ENCODE peak calls at places on chromosomes 1 and 21, in four cellular contexts. U, W, X and B are unnamed samples.

GRCh38 chr1:151540021-151540981 is at the start of gene TUFT1:
- DNase-seq in U (peak; percentile 98), W (peak; percentile 97), X (peak; percentile 81), B (peak; percentile 85)

GRCh38 chr1:51237313-51237700 is 1.2 kb downstream of the RNF11 start:
- DNase-seq in U (no peak), W (no peak), X (no peak), B (no peak)

GRCh38 chr1:1242461-1243080 is 4.0 kb downstream of the C1QTNF12 start:
- DNase-seq in U (no peak), W (no peak), X (no peak), B (no peak)

GRCh38 chr1:181618559-181618958 is 135.2 kb downstream of the CACNA1E start:
- DNase-seq in U (no peak), W (no peak), X (no peak), B (no peak)

GRCh38 chr21:35311985-35312384 is 262.9 kb upstream of the RUNX1 start:
- DNase-seq in U (no peak), W (no peak), X (no peak), B (no peak)

GRCh38 chr1:109664671-109665070 is 3.2 kb upstream of the GSTM2 start:
- DNase-seq in U (no peak), W (no peak), X (no peak), B (no peak)

GRCh38 chr1:27527857-27528700 is 38.1 kb upstream of the WASF2 start:
- DNase-seq in U (peak; percentile 67), W (peak; percentile 83), X (no peak), B (no peak)

GRCh38 chr1:228267962-228268890 is 60.4 kb downstream of the OBSCN start:
- DNase-seq in U (no peak), W (no peak), X (no peak), B (no peak)

GRCh38 chr1:6971048-6971447 is 185.8 kb downstream of the CAMTA1 start:
- DNase-seq in U (no peak), W (no peak), X (no peak), B (no peak)

GRCh38 chr1:27831568-27832410 is 1.2 kb downstream of the PPP1R8 start:
- DNase-seq in U (no peak), W (no peak), X (no peak), B (no peak)

GRCh38 chr1:168335500-168335899 is 54.8 kb downstream of the TBX19 start:
- DNase-seq in U (no peak), W (no peak), X (no peak), B (no peak)

GRCh38 chr1:173475564-173476196 is 1.5 kb upstream of the PRDX6 start:
- DNase-seq in U (no peak), W (peak; percentile 14), X (no peak), B (no peak)

GRCh38 chr1:63674238-63674864 is 81.1 kb downstream of the PGM1 start:
- DNase-seq in U (peak; percentile 94), W (peak; percentile 81), X (peak; percentile 54), B (peak; percentile 74)

GRCh38 chr1:153752561-153753195 is 22.5 kb upstream of the SLC27A3 start:
- DNase-seq in U (no peak), W (no peak), X (no peak), B (no peak)

GRCh38 chr1:201714542-201715276 is 114.2 kb upstream of the IPO9 start:
- DNase-seq in U (peak; percentile 70), W (peak; percentile 74), X (peak; percentile 43), B (peak; percentile 73)

GRCh38 chr1:2585318-2586092 is 1.1 kb upstream of the PRXL2B start:
- DNase-seq in U (peak; percentile 69), W (peak; percentile 86), X (no peak), B (peak; percentile 48)

GRCh38 chr1:101073836-101074235 is 48.3 kb upstream of the DPH5 start:
- DNase-seq in U (no peak), W (no peak), X (no peak), B (no peak)

GRCh38 chr21:42855143-42855936 is 24.0 kb downstream of the WDR4 start:
- DNase-seq in U (no peak), W (no peak), X (no peak), B (no peak)

GRCh38 chr1:161721738-161722343 is 497 bp downstream of the FCRLB start:
- DNase-seq in U (no peak), W (no peak), X (no peak), B (no peak)

GRCh38 chr1:205505791-205506190 is 1.3 kb downstream of the CDK18 start:
- DNase-seq in U (peak; percentile 38), W (peak; percentile 26), X (no peak), B (no peak)

GRCh38 chr1:40257313-40257687 is 736 bp upstream of the ZMPSTE24 start:
- DNase-seq in U (peak; percentile 34), W (no peak), X (no peak), B (no peak)

GRCh38 chr1:194252189-194252588 is 1065.8 kb upstream of the B3GALT2 start:
- DNase-seq in U (no peak), W (no peak), X (no peak), B (no peak)

GRCh38 chr1:154994269-154994977 is 1.0 kb downstream of the LENEP start:
- DNase-seq in U (no peak), W (no peak), X (no peak), B (no peak)

GRCh38 chr1:36115200-36115669 is 9.8 kb downstream of the COL8A2 start:
- DNase-seq in U (peak; percentile 61), W (no peak), X (no peak), B (no peak)

GRCh38 chr1:30847358-30847972 is 61.1 kb downstream of the SDC3 start:
- DNase-seq in U (peak; percentile 74), W (peak; percentile 80), X (no peak), B (peak; percentile 74)

GRCh38 chr1:30386145-30386926 is 337.0 kb downstream of the MATN1 start:
- DNase-seq in U (no peak), W (no peak), X (no peak), B (no peak)

GRCh38 chr1:67350783-67351182 is 43.1 kb downstream of the IL12RB2 start:
- DNase-seq in U (no peak), W (no peak), X (no peak), B (no peak)

GRCh38 chr1:241615043-241615974 is 24.9 kb downstream of the CHML start:
- DNase-seq in U (peak; percentile 38), W (peak; percentile 35), X (no peak), B (no peak)

GRCh38 chr21:15549671-15550070 is 180.1 kb upstream of the USP25 start:
- DNase-seq in U (no peak), W (no peak), X (no peak), B (no peak)

GRCh38 chr1:212433577-212434462 is 1.1 kb downstream of the NENF start:
- DNase-seq in U (no peak), W (no peak), X (no peak), B (no peak)

GRCh38 chr1:18108313-18109057 is 887 bp downstream of the IGSF21 start:
- DNase-seq in U (no peak), W (no peak), X (no peak), B (no peak)

GRCh38 chr21:36705679-36706481 is 7.0 kb downstream of the SIM2 start:
- DNase-seq in U (no peak), W (no peak), X (no peak), B (no peak)
- TF ChIP-seq CTCF in U (peak; percentile 42), W (no peak), X (peak; percentile 64), B (no peak)

DNA sequence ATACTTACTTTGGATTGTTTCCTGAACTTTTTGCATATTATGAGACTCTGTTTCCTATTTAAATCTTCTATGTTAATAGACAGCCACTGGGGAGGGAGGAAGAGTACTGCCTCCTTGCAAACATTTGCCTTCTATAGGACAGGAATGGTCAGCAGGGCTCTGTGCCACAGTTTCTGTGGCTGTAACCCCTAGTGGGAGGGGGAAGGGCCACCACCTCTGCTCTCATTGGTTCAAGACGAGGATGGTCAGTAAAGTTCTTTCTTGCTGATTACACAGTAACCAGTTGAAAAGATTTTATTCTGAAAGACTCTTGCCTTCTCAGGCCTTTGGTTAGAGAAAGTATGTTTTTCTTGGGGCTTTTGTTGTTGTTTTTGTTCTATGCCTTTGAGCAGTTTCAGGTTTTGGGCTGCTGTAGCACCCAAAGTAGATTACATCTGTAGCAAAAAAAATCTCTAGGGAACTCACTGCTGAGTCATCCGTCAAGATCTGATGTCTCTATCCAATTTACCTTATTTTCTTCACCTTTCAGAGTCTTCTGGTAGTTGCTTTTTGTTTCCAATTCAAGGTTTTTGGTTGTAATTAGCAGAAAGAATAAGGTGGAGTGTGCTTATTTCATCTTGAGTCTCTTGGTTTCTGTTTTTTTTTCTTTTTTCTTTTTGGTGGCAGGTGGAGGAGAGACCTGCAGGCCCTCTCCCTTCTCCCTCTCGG is 23.1 kb downstream of the SLC35A3 start:
- DNase-seq in U (no peak), W (no peak), X (no peak), B (no peak)
- TF ChIP-seq EP300 in U (no peak), W (no peak), X (no peak), B (no peak)

GRCh38 chr1:48939828-48940227 is 163.1 kb upstream of the BEND5 start:
- DNase-seq in U (no peak), W (no peak), X (no peak), B (no peak)

GRCh38 chr1:48938975-48939374 is 162.3 kb upstream of the BEND5 start:
- DNase-seq in U (no peak), W (no peak), X (no peak), B (no peak)

GRCh38 chr1:48940354-48940753 is 163.7 kb upstream of the BEND5 start:
- DNase-seq in U (no peak), W (no peak), X (no peak), B (no peak)

GRCh38 chr1:48936436-48936835 is 159.7 kb upstream of the BEND5 start:
- DNase-seq in U (no peak), W (no peak), X (no peak), B (no peak)

GRCh38 chr1:48937732-48938131 is 161.0 kb upstream of the BEND5 start:
- DNase-seq in U (no peak), W (no peak), X (no peak), B (no peak)
- TF ChIP-seq CTCF in U (no peak), W (no peak), X (no peak), B (no peak)

DNA sequence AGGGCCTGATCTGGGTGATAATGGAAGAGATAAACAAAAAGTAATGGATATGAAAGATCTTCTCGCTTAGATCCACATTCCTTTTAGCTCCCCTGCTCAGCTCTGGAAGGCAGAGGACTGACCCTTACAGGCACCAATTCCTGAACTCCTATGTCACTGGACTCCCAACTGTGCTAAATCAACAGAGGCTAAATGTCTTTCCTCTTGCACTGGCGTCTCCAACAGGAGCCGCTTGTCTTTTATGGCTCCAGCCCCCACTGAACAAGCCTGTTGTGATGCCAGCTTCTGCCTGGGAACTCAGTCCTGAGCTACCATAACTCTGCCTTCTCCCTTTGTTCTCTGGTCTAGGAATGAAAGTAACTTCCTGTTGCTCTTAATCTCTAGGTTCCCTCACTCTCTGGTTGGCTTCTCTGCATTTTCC is 142.1 kb upstream of the COL11A1 start:
- DNase-seq in U (no peak), W (no peak), X (peak; percentile 59), B (no peak)
- TF ChIP-seq EP300 in U (no peak), W (no peak), X (no peak), B (no peak)

GRCh38 chr21:26815197-26815596 is 30.0 kb downstream of the ADAMTS1 start:
- DNase-seq in U (no peak), W (no peak), X (no peak), B (no peak)

GRCh38 chr21:26819944-26820343 is 25.3 kb downstream of the ADAMTS1 start:
- DNase-seq in U (no peak), W (no peak), X (no peak), B (no peak)

GRCh38 chr21:26818911-26819310 is 26.3 kb downstream of the ADAMTS1 start:
- DNase-seq in U (no peak), W (no peak), X (no peak), B (no peak)

DNA sequence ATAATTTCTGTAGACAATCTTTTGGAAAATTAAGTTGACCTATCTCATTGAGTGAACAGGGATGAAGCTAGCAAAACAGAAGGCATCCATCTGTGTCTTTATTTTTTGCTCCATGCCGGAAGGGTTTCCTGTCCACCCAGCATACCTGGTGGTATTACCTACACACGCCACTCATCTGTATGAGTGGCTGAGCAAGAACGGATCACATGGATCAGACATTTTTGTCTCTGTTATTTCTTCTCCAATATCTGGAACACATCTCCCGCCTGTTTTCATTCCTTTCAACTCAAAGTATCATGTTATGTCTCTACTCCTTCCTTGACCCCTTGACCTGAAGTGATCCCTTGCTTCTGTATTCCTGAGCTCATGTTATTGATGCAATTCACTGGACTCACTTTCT is 24.7 kb downstream of the ADAMTS1 start:
- DNase-seq in U (no peak), W (no peak), X (no peak), B (no peak)
- TF ChIP-seq CTCF in U (no peak), W (no peak), X (no peak), B (no peak)